ENCODE peak calls at places on chromosomes 5 and 9, in five cellular contexts. T is H1, J is adrenal gland, E is lower leg skin, U is breast epithelium. M is an unnamed sample.

GRCh38 chr5:119752921-119753886 is 123.8 kb downstream of the FAM170A start:
- DNase-seq in T (no peak), J (no peak), E (no peak), U (no peak), M (peak)

GRCh38 chr5:1158647-1159340 is 42.6 kb upstream of the SLC6A19 start:
- DNase-seq in T (no peak), J (no peak), E (no peak), U (no peak), M (no peak)

GRCh38 chr9:93660647-93661046 is 84.3 kb downstream of the PHF2 start:
- DNase-seq in T (no peak), J (no peak), E (peak), U (no peak), M (no peak)

GRCh38 chr5:66595877-66596790 is at the start of gene MAST4:
- DNase-seq in T (peak), J (peak), E (peak), U (peak), M (peak)

GRCh38 chr9:23775549-23775948 is 50.5 kb downstream of the ELAVL2 start:
- DNase-seq in T (no peak), J (no peak), E (no peak), U (no peak), M (no peak)

GRCh38 chr9:4328723-4329122 is 28.9 kb upstream of the GLIS3 start:
- DNase-seq in T (no peak), J (no peak), E (no peak), U (no peak), M (no peak)

GRCh38 chr5:91182763-91183162 is 200.4 kb downstream of the ARRDC3 start:
- DNase-seq in T (no peak), J (no peak), E (no peak), U (no peak), M (peak)

GRCh38 chr5:171961117-171961516 is 45.3 kb downstream of the FBXW11 start:
- DNase-seq in T (no peak), J (no peak), E (no peak), U (no peak), M (peak)

GRCh38 chr9:85942913-85943729 is 2.2 kb downstream of the NAA35 start:
- DNase-seq in T (no peak), J (no peak), E (no peak), U (no peak), M (no peak)

GRCh38 chr9:112753725-112754124 is 3.2 kb downstream of the SNX30 start:
- DNase-seq in T (no peak), J (no peak), E (peak), U (no peak), M (peak)

GRCh38 chr5:106205916-106206571 is 1464.7 kb downstream of the EFNA5 start:
- DNase-seq in T (no peak), J (no peak), E (no peak), U (no peak), M (no peak)

DNA sequence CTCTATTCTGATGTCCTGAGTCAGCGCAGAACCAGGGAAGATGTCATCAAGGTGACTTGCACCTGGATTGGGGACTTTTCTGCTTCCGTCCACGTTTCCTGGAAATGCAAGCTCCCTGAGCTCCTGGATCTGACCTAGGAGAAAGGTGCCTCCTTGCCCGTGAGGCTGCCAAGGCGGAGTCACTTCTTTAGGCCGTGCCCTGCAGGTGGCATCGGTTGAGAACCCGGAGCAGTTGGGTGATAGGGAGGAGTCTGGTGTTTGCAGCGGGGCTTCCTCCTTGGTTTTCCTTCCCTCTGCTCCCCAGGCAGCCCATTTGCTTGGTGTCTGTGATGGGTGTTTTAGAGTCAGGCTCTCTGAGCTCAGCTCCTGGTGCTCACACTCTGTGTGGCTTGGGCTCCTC is 15.2 kb downstream of the NANS start:
- DNase-seq in T (no peak), J (no peak), E (peak), U (no peak), M (no peak)
- TF ChIP-seq POLR2A in T (no peak), J (no peak), E (no peak), U (no peak), M (no peak)

GRCh38 chr5:81852277-81853004 is 101.5 kb upstream of the SSBP2 start:
- DNase-seq in T (no peak), J (peak), E (peak), U (no peak), M (peak)
- TF ChIP-seq POLR2A in T (no peak), J (no peak), E (no peak), U (no peak), M (no peak)

GRCh38 chr9:99105152-99106043 is 485 bp downstream of the TGFBR1 start:
- DNase-seq in T (no peak), J (peak), E (peak), U (peak), M (peak)
- TF ChIP-seq POLR2A in T (no peak), J (peak), E (no peak), U (no peak), M (no peak)

DNA sequence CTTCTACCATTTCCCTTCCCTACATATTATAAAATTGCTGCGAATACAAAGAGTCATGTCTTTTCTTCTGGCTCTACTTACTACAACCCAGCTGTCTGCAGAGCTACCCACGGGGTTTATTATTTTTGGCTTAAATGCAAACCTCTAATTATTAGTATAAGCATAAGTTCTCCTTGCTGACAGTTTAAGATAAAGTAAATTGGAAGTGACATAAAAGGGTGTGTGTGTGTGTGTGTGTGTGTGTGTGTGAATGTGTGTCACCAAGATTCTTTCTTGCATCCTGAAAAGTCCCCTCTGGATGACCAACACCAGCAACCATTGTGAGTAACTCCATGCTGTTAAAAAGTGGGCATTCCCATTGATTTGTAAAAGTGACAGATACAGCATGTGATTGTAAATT is 803.8 kb upstream of the ZNF608 start:
- DNase-seq in T (no peak), J (no peak), E (no peak), U (no peak), M (no peak)
- TF ChIP-seq POLR2A in T (no peak), J (no peak), E (no peak), U (no peak), M (no peak)

DNA sequence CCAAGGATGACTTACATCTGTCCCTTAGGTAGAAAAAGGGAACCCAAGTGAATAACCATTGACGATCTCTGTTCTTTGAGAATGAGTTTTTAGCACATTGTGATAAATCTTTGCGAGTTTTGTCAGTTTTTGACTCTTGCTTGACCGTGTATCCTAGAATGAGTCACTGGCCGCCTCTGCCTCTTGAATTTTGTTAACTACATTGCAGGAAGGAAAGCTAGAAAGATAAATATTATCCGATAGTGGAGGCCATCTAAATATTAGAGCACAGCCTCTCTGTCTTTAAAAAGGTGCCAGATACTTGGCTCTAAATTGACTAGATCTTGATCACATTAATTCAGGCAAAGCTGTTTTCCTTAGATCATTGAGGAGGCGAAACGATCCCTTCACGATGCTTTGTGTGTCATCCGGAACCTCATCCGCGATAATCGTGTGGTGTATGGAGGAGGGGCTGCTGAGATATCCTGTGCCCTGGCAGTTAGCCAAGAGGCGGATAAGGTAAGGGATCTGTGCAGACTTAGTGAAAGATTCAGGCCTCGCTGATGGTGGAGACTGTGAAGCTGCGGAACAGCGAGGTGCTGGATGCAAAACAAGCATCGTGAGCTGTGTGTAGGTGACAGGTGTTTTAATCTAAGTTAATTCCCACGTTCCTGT is 12.2 kb downstream of the CCT5 start:
- DNase-seq in T (no peak), J (no peak), E (no peak), U (no peak), M (no peak)
- TF ChIP-seq POLR2A in T (no peak), J (no peak), E (no peak), U (no peak), M (no peak)

GRCh38 chr5:174189638-174190037 is 144.1 kb downstream of the NSG2 start:
- DNase-seq in T (no peak), J (no peak), E (peak), U (no peak), M (no peak)

GRCh38 chr5:174187001-174187400 is 141.5 kb downstream of the NSG2 start:
- DNase-seq in T (no peak), J (no peak), E (peak), U (no peak), M (no peak)

GRCh38 chr5:174190073-174190675 is 144.7 kb downstream of the NSG2 start:
- DNase-seq in T (no peak), J (no peak), E (peak), U (no peak), M (no peak)

GRCh38 chr5:174187481-174187880 is 142.0 kb downstream of the NSG2 start:
- DNase-seq in T (no peak), J (no peak), E (peak), U (no peak), M (no peak)

DNA sequence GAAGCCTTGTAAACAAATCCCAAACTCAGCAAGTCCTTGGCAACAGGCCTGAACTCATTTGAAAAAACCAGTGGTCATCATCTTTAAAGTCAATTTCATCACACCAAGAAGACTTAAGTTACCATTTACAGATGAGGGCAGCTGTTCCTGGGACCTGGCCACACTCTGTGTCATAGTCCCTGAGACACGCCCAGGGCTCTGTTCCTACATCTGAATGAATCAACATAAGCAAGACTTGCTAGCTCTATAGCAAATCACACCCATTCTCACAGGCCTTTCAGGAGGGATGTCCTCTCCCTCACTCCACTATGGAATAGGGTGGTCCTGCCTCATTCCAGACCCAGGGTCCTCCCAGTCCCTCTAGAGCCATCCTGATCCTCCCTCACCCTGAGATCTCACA is 142.8 kb downstream of the NSG2 start:
- DNase-seq in T (no peak), J (no peak), E (peak), U (no peak), M (peak)
- TF ChIP-seq POLR2A in T (no peak), J (no peak), E (no peak), U (no peak), M (no peak)

M was measured in NB4.